ENCODE peak calls at places on chromosomes 12 and 14, in six cellular contexts. K is stomach; W is left ventricle myocardium inferior; U is CD4-positive, alpha-beta memory T cell; P is trophoblast cell; S is neuronal stem cell. F is an unnamed sample.
A peak's percentile ranks its signal among the peaks of the same experiment; 100 is the strongest.

GRCh38 chr12:12979731-12980259 is 20.3 kb downstream of the HEBP1 start:
- DNase-seq in U (no peak), K (no peak), W (no peak), S (peak; percentile 59), P (peak; percentile 78), F (no peak)

GRCh38 chr12:69851976-69852375 is 26.9 kb downstream of the MYRFL start:
- DNase-seq in S (no peak), U (no peak), W (no peak), P (no peak), K (no peak), F (no peak)

GRCh38 chr14:71139058-71139946 is 232.0 kb downstream of the PCNX1 start:
- DNase-seq in W (peak; percentile 37), K (peak; percentile 54), S (peak; percentile 58), U (peak; percentile 40), P (no peak), F (peak; percentile 45)

GRCh38 chr12:131104464-131105350 is 151.0 kb downstream of the ADGRD1 start:
- DNase-seq in P (peak; percentile 46), K (peak; percentile 87), S (peak; percentile 83), U (peak; percentile 60), W (peak; percentile 87), F (peak; percentile 60)

GRCh38 chr14:37816135-37816534 is 220.7 kb downstream of the TTC6 start:
- DNase-seq in S (no peak), U (no peak), P (no peak), K (no peak), W (no peak), F (no peak)

GRCh38 chr12:48004039-48004940 is at the start of gene COL2A1:
- DNase-seq in W (no peak), P (peak; percentile 25), S (peak; percentile 96), K (no peak), U (peak; percentile 33), F (no peak)

GRCh38 chr14:88515499-88516221 is 39.1 kb downstream of the PTPN21 start:
- DNase-seq in S (no peak), U (no peak), W (no peak), P (no peak), K (no peak), F (no peak)

GRCh38 chr14:106666341-106666740 is 1140.0 kb downstream of the TMEM121 start:
- DNase-seq in P (no peak), S (no peak), U (no peak), K (no peak), W (no peak), F (no peak)

GRCh38 chr14:95495538-95496025 is 20.9 kb downstream of the SYNE3 start:
- DNase-seq in W (no peak), U (peak; percentile 52), P (no peak), S (no peak), K (no peak), F (no peak)

GRCh38 chr14:44297437-44297836 is 209.6 kb downstream of the FSCB start:
- DNase-seq in P (no peak), K (no peak), U (no peak), W (no peak), S (no peak), F (no peak)

GRCh38 chr12:85626031-85626781 is 210.0 kb downstream of the RASSF9 start:
- DNase-seq in W (no peak), K (no peak), U (no peak), S (no peak), P (no peak), F (no peak)

GRCh38 chr14:99809376-99809775 is 16.2 kb downstream of the EML1 start:
- DNase-seq in P (peak; percentile 3), S (no peak), K (no peak), U (no peak), W (peak; percentile 74), F (no peak)

GRCh38 chr14:79542121-79542520 is 669.2 kb downstream of the DIO2 start:
- DNase-seq in S (no peak), P (no peak), U (no peak), W (no peak), K (no peak), F (no peak)

GRCh38 chr12:93855265-93855664 is 178.1 kb downstream of the CRADD start:
- DNase-seq in W (no peak), K (no peak), S (no peak), P (no peak), U (no peak), F (no peak)

GRCh38 chr12:93857917-93858513 is 180.8 kb downstream of the CRADD start:
- DNase-seq in K (no peak), P (no peak), S (no peak), W (no peak), U (no peak), F (no peak)

GRCh38 chr12:93860659-93861373 is 183.6 kb downstream of the CRADD start:
- DNase-seq in P (no peak), U (no peak), K (no peak), W (no peak), S (no peak), F (no peak)

GRCh38 chr12:93853698-93854478 is 176.7 kb downstream of the CRADD start:
- DNase-seq in U (peak; percentile 43), P (no peak), W (no peak), S (no peak), K (no peak), F (no peak)

GRCh38 chr12:93857279-93857894 is 180.2 kb downstream of the CRADD start:
- DNase-seq in U (no peak), S (no peak), P (no peak), K (no peak), W (no peak), F (no peak)
- H3K27ac ChIP-seq in U (no peak overlapping the region), S (no peak overlapping the region), P (no peak overlapping the region), K (no peak overlapping the region), W (peak overlapping the region; percentile 58), F (no peak overlapping the region)

GRCh38 chr12:117026343-117026742 is 72.9 kb downstream of the TESC start:
- DNase-seq in W (no peak), K (peak; percentile 24), U (no peak), P (no peak), S (no peak), F (no peak)
- H3K36me3 ChIP-seq in W (peaks cover 55% of the 10 kb centered on the region), K (peaks cover 95% of the 10 kb centered on the region), U (peaks cover 19% of the 10 kb centered on the region), P (peaks cover 43% of the 10 kb centered on the region), S (peaks cover 48% of the 10 kb centered on the region), F (peaks cover 2% of the 10 kb centered on the region)

DNA sequence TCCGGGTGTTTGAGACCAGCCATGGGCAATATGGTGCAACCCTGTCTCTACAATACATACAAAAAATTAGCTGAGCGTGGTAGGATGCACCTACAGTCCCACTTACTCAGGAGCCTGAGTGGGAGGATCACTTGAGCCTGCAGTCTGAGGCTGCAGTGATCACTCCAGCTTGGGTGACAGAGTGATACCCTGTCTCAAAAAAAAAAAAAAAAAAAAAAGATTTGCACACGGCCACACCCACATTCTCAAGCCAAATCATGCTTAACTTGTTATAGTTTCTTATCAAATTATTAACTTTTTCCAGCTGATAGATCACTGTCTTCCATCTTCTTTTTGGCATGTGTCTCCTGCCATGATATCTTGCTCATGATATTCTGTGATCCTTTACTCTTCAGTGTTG is 6.8 kb downstream of the DRAM1 start:
- DNase-seq in U (no peak), P (no peak), W (no peak), K (no peak), S (no peak), F (no peak)
- H3K4me1 ChIP-seq in U (no peaks in the 10 kb centered on the region), P (no peaks in the 10 kb centered on the region), W (peaks cover 1% of the 10 kb centered on the region), K (peaks cover 8% of the 10 kb centered on the region), S (no peaks in the 10 kb centered on the region), F (no peaks in the 10 kb centered on the region)

GRCh38 chr12:111488271-111488670 is 82.5 kb downstream of the SH2B3 start:
- DNase-seq in K (no peak), W (peak; percentile 56), S (no peak), P (no peak), U (no peak), F (no peak)

GRCh38 chr12:111488798-111489197 is 83.1 kb downstream of the SH2B3 start:
- DNase-seq in W (no peak), U (no peak), K (no peak), P (no peak), S (no peak), F (no peak)
- H3K27ac ChIP-seq in W (peak overlapping the region; percentile 53), U (no peak overlapping the region), K (no peak overlapping the region), P (no peak overlapping the region), S (no peak overlapping the region), F (no peak overlapping the region)

DNA sequence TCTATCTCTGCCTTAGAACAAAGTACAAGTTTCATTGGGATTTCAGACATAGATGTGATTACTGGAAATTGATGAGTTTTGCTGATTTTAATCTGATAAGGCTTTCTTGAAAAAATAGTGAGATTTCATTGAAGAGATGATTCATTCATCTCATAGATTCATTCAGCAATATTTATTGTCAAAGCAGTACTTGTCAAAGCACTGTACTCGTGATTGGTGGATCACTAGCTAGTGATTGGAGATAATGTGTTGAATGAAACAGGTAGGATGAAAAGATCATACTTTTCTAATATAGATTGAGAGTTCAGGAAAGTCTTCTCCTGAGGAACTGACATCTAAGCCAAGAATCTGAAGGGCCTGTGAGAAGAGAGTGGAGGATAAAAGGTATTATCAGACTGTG is 71.0 kb downstream of the KTN1 start:
- DNase-seq in S (no peak), K (no peak), U (no peak), P (no peak), W (no peak), F (no peak)
- H3K36me3 ChIP-seq in S (no peaks in the 10 kb centered on the region), K (peaks cover 91% of the 10 kb centered on the region), U (peaks cover 28% of the 10 kb centered on the region), P (peaks cover 10% of the 10 kb centered on the region), W (peaks cover 87% of the 10 kb centered on the region), F (peaks cover 5% of the 10 kb centered on the region)

GRCh38 chr12:53179694-53180269 is 740 bp upstream of the ZNF740 start:
- DNase-seq in S (peak; percentile 15), P (no peak), K (no peak), W (no peak), U (no peak), F (no peak)

GRCh38 chr12:53182836-53183235 is 2.1 kb upstream of the CSAD start:
- DNase-seq in U (no peak), W (no peak), P (no peak), S (no peak), K (no peak), F (peak; percentile 45)

GRCh38 chr12:53180270-53180930 is at the start of the genes CSAD and ZNF740:
- DNase-seq in U (peak; percentile 99), W (peak; percentile 98), K (peak; percentile 97), S (peak; percentile 97), P (peak; percentile 91), F (peak; percentile 97)

GRCh38 chr12:53181935-53182334 is 1.2 kb upstream of the CSAD start:
- DNase-seq in P (no peak), W (no peak), U (no peak), S (no peak), K (no peak), F (no peak)

DNA sequence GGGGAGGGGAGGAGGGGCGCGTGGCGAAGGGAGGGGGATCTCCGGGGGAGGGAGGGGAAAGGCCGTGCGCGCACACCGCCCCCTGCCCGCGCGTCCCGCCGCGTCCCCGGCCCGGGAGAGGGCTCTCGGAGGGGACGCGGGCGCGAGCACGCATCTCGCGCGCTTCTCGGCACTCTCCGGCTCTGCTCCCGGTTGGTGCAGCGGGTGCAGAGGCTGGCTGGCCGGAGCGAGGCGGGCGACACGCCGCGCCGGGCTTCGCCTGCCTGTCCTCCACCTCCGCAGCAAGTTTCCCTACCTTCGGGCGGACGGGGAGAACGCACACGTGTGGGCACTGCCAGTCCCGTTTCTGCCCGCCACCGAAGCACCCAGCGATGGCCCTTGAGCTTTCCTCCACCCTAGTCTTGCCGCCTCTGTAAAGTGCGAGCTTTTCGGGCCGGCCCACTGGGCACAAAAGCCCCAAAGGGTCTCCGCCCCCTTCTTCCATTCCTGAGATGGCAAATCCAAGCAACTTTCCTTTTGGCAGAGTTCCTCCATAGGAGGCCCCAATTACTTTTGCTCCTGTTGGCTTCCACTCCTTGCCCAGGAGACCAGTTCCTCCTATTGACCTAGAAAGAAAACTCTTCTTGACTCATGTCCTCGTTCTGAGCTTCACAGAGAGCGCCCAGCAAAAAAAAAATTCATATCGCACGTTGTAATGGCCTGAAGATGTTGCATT is 363 bp upstream of the CSAD start:
- DNase-seq in S (peak; percentile 81), P (peak; percentile 47), U (no peak), W (peak; percentile 80), K (peak; percentile 79), F (peak; percentile 61)
- H3K4me1 ChIP-seq in S (peaks cover 13% of the 10 kb centered on the region), P (peaks cover 19% of the 10 kb centered on the region), U (peaks cover 50% of the 10 kb centered on the region), W (peaks cover 58% of the 10 kb centered on the region), K (peaks cover 27% of the 10 kb centered on the region), F (peaks cover 14% of the 10 kb centered on the region)

F was measured in small intestine.